ENCODE peak calls at places on chromosomes 11 and 22, in ten cellular contexts. L, S, F, V, N, K, B, A, Z and Y are unnamed samples.

GRCh38 chr22:35540600-35541253 is at the start of gene RASD2:
- DNase-seq in B (peak; percentile 45), A (no peak), N (peak; percentile 25), L (no peak), Z (peak; percentile 65), K (no peak), F (peak; percentile 60), S (no peak), V (no peak), Y (peak; percentile 87)

GRCh38 chr11:9057032-9057431 is 34.4 kb downstream of the SCUBE2 start:
- DNase-seq in B (no peak), V (no peak), S (no peak), L (no peak), A (peak; percentile 15), K (no peak), N (no peak), F (no peak), Z (no peak), Y (no peak)

GRCh38 chr11:1497600-1497999 is 11.0 kb upstream of the MOB2 start:
- DNase-seq in K (no peak), V (peak; percentile 32), Z (no peak), F (no peak), N (no peak), L (no peak), S (no peak), B (peak; percentile 26), A (no peak), Y (no peak)

GRCh38 chr11:31761636-31762035 is 49.5 kb downstream of the PAX6 start:
- DNase-seq in Z (no peak), S (no peak), A (no peak), F (no peak), K (no peak), L (no peak), B (no peak), V (no peak), N (no peak), Y (no peak)

GRCh38 chr11:19281041-19281440 is 40.3 kb upstream of the E2F8 start:
- DNase-seq in A (peak; percentile 3), V (no peak), F (no peak), N (no peak), K (peak; percentile 15), S (no peak), B (no peak), Z (no peak), L (peak; percentile 23), Y (no peak)

GRCh38 chr22:17898375-17898774 is 124.1 kb upstream of the BID start:
- DNase-seq in V (no peak), S (no peak), K (no peak), Z (no peak), L (no peak), A (no peak), F (no peak), N (no peak), B (no peak), Y (no peak)

GRCh38 chr11:66183581-66184048 is 84.8 kb upstream of the RAB1B start:
- DNase-seq in L (no peak), S (no peak), Z (no peak), F (no peak), K (no peak), N (no peak), V (no peak), B (no peak), A (no peak), Y (no peak)

GRCh38 chr22:36194971-36195370 is 6.6 kb downstream of the APOL4 start:
- DNase-seq in V (peak; percentile 74), A (peak; percentile 83), F (peak; percentile 82), S (no peak), N (peak; percentile 42), L (no peak), B (peak; percentile 71), Z (peak; percentile 86), K (no peak), Y (peak; percentile 84)

GRCh38 chr22:32998373-32998772 is 59.8 kb downstream of the SYN3 start:
- DNase-seq in K (no peak), A (no peak), Z (no peak), N (no peak), L (no peak), F (no peak), S (no peak), V (no peak), B (no peak), Y (no peak)

GRCh38 chr11:80280737-80281136 is 839.9 kb upstream of the TENM4 start:
- DNase-seq in K (no peak), S (no peak), L (no peak), Z (no peak), F (no peak), B (no peak), N (no peak), V (no peak), A (no peak), Y (no peak)

GRCh38 chr11:76119032-76119431 is 87.3 kb downstream of the WNT11 start:
- DNase-seq in Z (no peak), B (no peak), V (no peak), F (no peak), N (no peak), S (no peak), K (no peak), A (no peak), L (no peak), Y (no peak)

GRCh38 chr11:69170704-69171103 is 15.0 kb downstream of the SMIM38 start:
- DNase-seq in L (no peak), B (no peak), V (peak; percentile 33), S (no peak), Z (no peak), N (no peak), F (no peak), A (no peak), K (no peak), Y (no peak)

GRCh38 chr11:117877120-117877784 is 794 bp upstream of the FXYD6 start:
- DNase-seq in L (no peak), K (no peak), S (no peak), N (no peak), F (no peak), V (no peak), Z (peak; percentile 50), B (no peak), A (peak; percentile 60), Y (no peak)

GRCh38 chr22:28141614-28142013 is 222.6 kb upstream of the PITPNB start:
- DNase-seq in N (no peak), F (no peak), A (peak; percentile 68), L (no peak), V (no peak), Z (no peak), S (no peak), K (no peak), B (no peak), Y (no peak)

GRCh38 chr11:111977141-111978027 is 40.2 kb downstream of the DIXDC1 start:
- DNase-seq in N (peak; percentile 58), L (no peak), Z (peak; percentile 71), V (peak; percentile 82), K (no peak), S (peak; percentile 52), B (peak; percentile 67), A (no peak), F (peak; percentile 73), Y (peak; percentile 95)

GRCh38 chr11:125451400-125452124 is 44.5 kb downstream of the FEZ1 start:
- DNase-seq in V (no peak), F (peak; percentile 83), N (peak; percentile 25), B (peak; percentile 69), L (no peak), A (peak; percentile 47), Z (peak; percentile 91), K (no peak), S (no peak), Y (no peak)

GRCh38 chr11:71114124-71114851 is 138.1 kb downstream of the SHANK2 start:
- DNase-seq in S (no peak), N (no peak), A (no peak), L (no peak), F (no peak), V (peak; percentile 34), Z (no peak), B (no peak), K (peak; percentile 36), Y (no peak)
- H3K27me3 ChIP-seq in S (no peaks in the 10 kb centered on the region), N (no peaks in the 10 kb centered on the region), A (no peaks in the 10 kb centered on the region), L (peaks cover 2% of the 10 kb centered on the region), F (no peaks in the 10 kb centered on the region), V (peaks cover 10% of the 10 kb centered on the region), Z (no peaks in the 10 kb centered on the region), B (peaks cover 7% of the 10 kb centered on the region), K (no peaks in the 10 kb centered on the region), Y (peaks cover 9% of the 10 kb centered on the region)

GRCh38 chr11:43579171-43579918 is 101.2 kb upstream of the HSD17B12 start:
- DNase-seq in S (no peak), L (no peak), A (peak; percentile 34), K (peak; percentile 57), N (no peak), Z (peak; percentile 78), B (no peak), F (peak; percentile 40), V (no peak), Y (peak; percentile 92)
- H3K27me3 ChIP-seq in S (peaks cover 25% of the 10 kb centered on the region), L (peaks cover 53% of the 10 kb centered on the region), A (peaks cover 76% of the 10 kb centered on the region), K (peaks cover 8% of the 10 kb centered on the region), N (peaks cover 3% of the 10 kb centered on the region), Z (peaks cover 79% of the 10 kb centered on the region), B (peaks cover 45% of the 10 kb centered on the region), F (peaks cover 95% of the 10 kb centered on the region), V (peaks cover 100% of the 10 kb centered on the region), Y (peaks cover 95% of the 10 kb centered on the region)

GRCh38 chr22:49361164-49361563 is 466.5 kb downstream of the BRD1 start:
- DNase-seq in F (no peak), N (no peak), S (no peak), A (no peak), V (no peak), B (no peak), Z (no peak), K (no peak), L (no peak), Y (peak; percentile 46)
- H3K27me3 ChIP-seq in F (no peaks in the 10 kb centered on the region), N (no peaks in the 10 kb centered on the region), S (no peaks in the 10 kb centered on the region), A (no peaks in the 10 kb centered on the region), V (no peaks in the 10 kb centered on the region), B (no peaks in the 10 kb centered on the region), Z (no peaks in the 10 kb centered on the region), K (no peaks in the 10 kb centered on the region), L (no peaks in the 10 kb centered on the region), Y (no peaks in the 10 kb centered on the region)

DNA sequence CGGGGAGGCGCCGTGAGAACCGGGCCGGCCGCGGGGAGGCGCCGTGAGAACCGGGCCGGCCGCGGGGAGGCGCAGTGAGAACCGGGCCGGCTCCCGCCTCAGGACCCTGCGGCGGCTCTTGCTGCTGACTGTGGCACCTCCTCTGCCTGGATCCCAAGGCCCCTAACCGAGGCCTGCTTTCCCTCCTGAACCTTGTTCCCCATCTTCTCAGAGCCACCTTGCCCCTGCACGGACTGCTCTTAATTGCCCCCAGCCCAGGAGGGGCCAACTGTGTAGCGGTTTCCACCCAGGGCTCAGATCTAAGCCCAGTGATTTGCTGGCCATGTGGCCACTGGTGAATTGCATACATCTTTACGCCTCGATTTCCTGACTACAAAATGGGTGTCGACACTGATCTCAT is 112.2 kb upstream of the B3GAT1 start:
- DNase-seq in S (no peak), N (no peak), A (no peak), Z (no peak), V (peak; percentile 21), B (no peak), F (no peak), L (no peak), K (no peak), Y (peak; percentile 18)
- H3K27me3 ChIP-seq in S (no peaks in the 10 kb centered on the region), N (no peaks in the 10 kb centered on the region), A (no peaks in the 10 kb centered on the region), Z (no peaks in the 10 kb centered on the region), V (no peaks in the 10 kb centered on the region), B (peaks cover 5% of the 10 kb centered on the region), F (no peaks in the 10 kb centered on the region), L (no peaks in the 10 kb centered on the region), K (peaks cover 1% of the 10 kb centered on the region), Y (no peaks in the 10 kb centered on the region)

GRCh38 chr11:46385169-46386004 is 3.9 kb downstream of the MDK start:
- DNase-seq in S (no peak), Z (no peak), V (peak; percentile 75), A (no peak), L (no peak), K (no peak), B (no peak), N (peak; percentile 8), F (no peak), Y (peak; percentile 85)
- H3K27me3 ChIP-seq in S (peaks cover 7% of the 10 kb centered on the region), Z (peaks cover 15% of the 10 kb centered on the region), V (peaks cover 87% of the 10 kb centered on the region), A (peaks cover 28% of the 10 kb centered on the region), L (peaks cover 25% of the 10 kb centered on the region), K (peaks cover 2% of the 10 kb centered on the region), B (peaks cover 13% of the 10 kb centered on the region), N (no peaks in the 10 kb centered on the region), F (peaks cover 36% of the 10 kb centered on the region), Y (peaks cover 33% of the 10 kb centered on the region)